ENCODE peak calls at places on chromosomes 4 and X, in nine cellular contexts. C is GM12878; W is bronchial epithelial cell; F is WERI-Rb-1; X is CD8-positive, alpha-beta T cell; K is fibroblast of lung; P is ascending aorta; Q is cardiac fibroblast; D is CD8-positive, alpha-beta memory T cell. T is an unnamed sample.

GRCh38 chr4:113584407-113585150 is 177.0 kb downstream of the CAMK2D start:
- DNase-seq in D (no peak), X (no peak), P (no peak), Q (peak; percentile 52), K (peak; percentile 70), C (no peak), F (peak; percentile 42), W (peak; percentile 8), T (peak; percentile 57)

GRCh38 chr4:78864405-78865024 is 74.7 kb downstream of the PAQR3 start:
- DNase-seq in X (no peak), P (no peak), D (peak; percentile 57), W (peak; percentile 80), C (peak; percentile 44), F (no peak), K (peak; percentile 92), Q (peak; percentile 91), T (no peak)

GRCh38 chr4:128866691-128867090 is 57.2 kb downstream of the JADE1 start:
- DNase-seq in W (no peak), K (no peak), P (no peak), C (no peak), D (no peak), Q (no peak), F (no peak), X (no peak), T (no peak)

GRCh38 chrX:139881572-139881971 is 51.3 kb downstream of the ATP11C start:
- DNase-seq in F (no peak), Q (peak; percentile 86), X (no peak), K (peak; percentile 59), P (no peak), C (no peak), D (no peak), W (peak; percentile 43), T (no peak)

GRCh38 chrX:16930392-16930791 is 16.1 kb upstream of the REPS2 start:
- DNase-seq in D (no peak), X (no peak), Q (peak; percentile 71), F (no peak), P (no peak), C (no peak), K (peak; percentile 47), W (no peak), T (no peak)

GRCh38 chrX:116232833-116233232 is 62.3 kb downstream of the AGTR2 start:
- DNase-seq in X (no peak), W (peak; percentile 92), P (no peak), K (peak; percentile 79), D (no peak), F (no peak), C (no peak), Q (peak; percentile 79), T (no peak)

GRCh38 chr4:133150643-133151300 is 1.7 kb downstream of the PCDH10 start:
- DNase-seq in D (no peak), W (no peak), P (peak; percentile 71), C (no peak), Q (no peak), K (peak; percentile 12), X (no peak), F (peak; percentile 49), T (no peak)

GRCh38 chr4:129246850-129247542 is 151.0 kb downstream of the C4orf33 start:
- DNase-seq in X (no peak), F (no peak), Q (no peak), P (no peak), K (no peak), D (no peak), C (no peak), W (no peak), T (no peak)

GRCh38 chr4:54282837-54283236 is 53.7 kb downstream of the PDGFRA start:
- DNase-seq in D (no peak), C (no peak), K (no peak), F (no peak), W (no peak), X (no peak), Q (no peak), P (no peak), T (no peak)

GRCh38 chr4:66489783-66490452 is 819.6 kb upstream of the EPHA5 start:
- DNase-seq in X (no peak), Q (peak; percentile 82), D (no peak), C (no peak), W (peak; percentile 66), K (peak; percentile 4), P (no peak), F (no peak), T (no peak)

GRCh38 chr4:45910511-45910910 is 213.3 kb downstream of the GABRG1 start:
- DNase-seq in W (no peak), K (no peak), C (no peak), D (no peak), X (no peak), F (peak; percentile 81), P (no peak), Q (no peak), T (no peak)

GRCh38 chrX:130321550-130321949 is 18.2 kb upstream of the SLC25A14 start:
- DNase-seq in K (no peak), F (no peak), D (no peak), C (peak; percentile 5), P (no peak), X (no peak), Q (no peak), W (no peak), T (no peak)

GRCh38 chrX:9847071-9847470 is 60.8 kb downstream of the SHROOM2 start:
- DNase-seq in F (no peak), P (no peak), X (no peak), C (no peak), K (no peak), D (no peak), W (peak; percentile 3), Q (no peak), T (no peak)

GRCh38 chrX:38939067-38939466 is 137.8 kb downstream of the MID1IP1 start:
- DNase-seq in K (peak; percentile 90), F (no peak), Q (peak; percentile 90), D (no peak), C (no peak), P (peak; percentile 68), W (peak; percentile 68), X (no peak), T (no peak)

DNA sequence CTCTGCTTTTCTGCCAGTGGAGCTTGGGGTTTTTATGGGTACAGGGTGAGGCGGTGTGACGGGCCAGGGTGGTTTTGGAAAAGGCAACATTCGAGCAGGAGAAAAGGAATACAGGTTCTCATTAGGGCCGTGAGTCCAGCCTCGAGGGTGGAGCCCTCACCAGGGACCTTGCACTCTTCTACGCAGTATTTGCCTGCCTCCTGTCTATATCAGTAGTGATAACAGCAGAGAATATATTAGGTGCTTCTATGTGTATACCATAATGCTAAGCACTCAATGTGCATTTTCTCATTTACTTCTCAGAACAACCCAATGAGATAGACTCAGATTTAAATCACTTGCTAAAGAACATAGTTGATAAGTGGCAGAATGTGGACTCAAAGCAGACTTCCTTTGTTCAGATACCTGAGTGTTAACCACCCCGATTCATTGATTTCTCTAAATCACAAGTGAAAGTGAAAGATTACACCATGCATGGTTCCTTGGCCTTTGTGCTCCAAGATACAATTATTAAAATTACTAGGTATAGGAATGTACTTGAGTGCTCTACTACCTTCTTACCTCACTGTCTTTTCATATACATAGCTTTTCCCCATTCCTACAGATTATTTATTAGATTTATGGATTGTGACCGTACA is 404.0 kb downstream of the PCDH7 start:
- DNase-seq in Q (no peak), D (no peak), K (no peak), W (no peak), F (no peak), P (no peak), X (no peak), C (no peak), T (no peak)
- H3K4me3 ChIP-seq in Q (no peak overlapping the region), D (no peak overlapping the region), K (no peak overlapping the region), W (no peak overlapping the region), F (no peak overlapping the region), P (no peak overlapping the region), X (no peak overlapping the region), C (no peak overlapping the region), T (no peak overlapping the region)

DNA sequence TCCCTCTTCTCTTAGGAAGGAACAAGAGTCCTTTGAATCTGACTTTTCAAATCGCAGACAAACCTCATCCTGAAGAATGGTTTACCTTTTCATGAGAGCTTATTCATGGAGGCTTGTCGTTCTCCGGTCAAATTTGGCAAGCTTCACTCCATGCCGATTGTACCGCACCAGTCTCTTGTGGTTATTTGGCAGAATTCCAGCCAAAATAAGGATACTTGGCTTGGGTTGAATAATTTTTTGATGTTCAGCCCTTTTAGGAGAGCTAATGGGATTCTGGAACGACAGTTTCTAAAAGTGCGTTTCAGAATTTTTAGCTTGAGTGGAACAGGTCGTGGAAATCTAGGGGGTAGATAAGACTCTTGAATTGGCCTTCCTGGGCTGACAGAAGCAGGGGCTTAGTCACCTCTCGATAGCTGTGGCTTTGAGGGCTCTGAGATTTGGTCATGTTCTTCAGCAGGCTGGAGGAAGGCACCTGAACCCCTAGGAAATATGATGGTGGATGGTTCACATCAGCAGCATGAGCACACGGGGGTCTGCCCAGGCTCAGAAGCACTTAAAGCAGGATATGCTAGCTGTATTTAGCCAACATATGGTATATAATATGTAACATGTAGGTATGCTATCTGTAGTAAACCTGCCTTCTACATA is 1.5 kb downstream of the KLHL2 start:
- DNase-seq in X (no peak), Q (no peak), F (no peak), K (no peak), P (no peak), D (peak; percentile 10), C (no peak), W (no peak), T (no peak)
- H3K4me3 ChIP-seq in X (no peak overlapping the region), Q (no peak overlapping the region), F (no peak overlapping the region), K (peak overlapping the region; percentile 87), P (peak overlapping the region; percentile 95), D (no peak overlapping the region), C (peak overlapping the region; percentile 77), W (peak overlapping the region; percentile 83), T (peak overlapping the region; percentile 78)

GRCh38 chrX:101931104-101931493 is 728 bp downstream of the ZMAT1 start:
- DNase-seq in F (no peak), K (no peak), D (no peak), C (no peak), X (no peak), W (no peak), Q (no peak), P (no peak), T (no peak)

GRCh38 chrX:101932249-101932570 is 383 bp upstream of the ZMAT1 start:
- DNase-seq in K (no peak), Q (no peak), D (no peak), C (no peak), W (no peak), X (no peak), P (no peak), F (no peak), T (no peak)

GRCh38 chrX:101925733-101926132 is 6.1 kb downstream of the ZMAT1 start:
- DNase-seq in F (no peak), P (no peak), Q (no peak), K (no peak), X (no peak), C (no peak), D (no peak), W (no peak), T (no peak)

GRCh38 chrX:101931494-101932248 is at the start of gene ZMAT1:
- DNase-seq in P (peak; percentile 97), C (peak; percentile 21), Q (peak; percentile 65), W (peak; percentile 58), K (peak; percentile 63), X (peak; percentile 86), F (peak; percentile 90), D (peak; percentile 87), T (peak; percentile 93)
- H3K4me3 ChIP-seq in P (peak within 1 kb of the TSS; percentile 56), C (peak within 1 kb of the TSS; percentile 44), Q (peak within 1 kb of the TSS; percentile 35), W (peak within 1 kb of the TSS; percentile 37), K (peak within 1 kb of the TSS; percentile 21), X (peak within 1 kb of the TSS; percentile 48), F (peak within 1 kb of the TSS; percentile 46), D (peak within 1 kb of the TSS; percentile 35), T (peak within 1 kb of the TSS; percentile 73)

DNA sequence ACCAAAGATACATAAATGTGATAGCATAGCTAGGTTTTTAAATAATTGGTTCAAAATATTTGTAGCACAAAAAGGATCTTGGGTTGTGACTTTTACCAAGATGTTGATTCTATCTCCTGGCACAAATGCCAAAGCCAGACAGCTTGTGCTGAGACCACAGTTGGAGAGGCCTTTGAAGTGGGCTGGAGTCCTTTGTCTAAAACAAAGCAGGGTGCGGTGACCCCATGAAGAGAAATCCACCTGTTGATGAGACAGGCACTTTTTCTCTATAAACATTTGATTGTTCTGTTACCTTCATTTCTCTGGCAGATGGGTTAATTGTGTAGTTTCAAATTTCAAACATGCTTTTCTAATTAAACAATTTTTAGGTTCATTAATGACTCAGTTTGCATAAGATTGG is 56.7 kb downstream of the STOX2 start:
- DNase-seq in K (no peak), P (no peak), Q (no peak), W (no peak), F (no peak), X (no peak), D (no peak), C (no peak), T (no peak)
- H3K4me3 ChIP-seq in K (no peak overlapping the region), P (no peak overlapping the region), Q (no peak overlapping the region), W (no peak overlapping the region), F (no peak overlapping the region), X (no peak overlapping the region), D (no peak overlapping the region), C (no peak overlapping the region), T (no peak overlapping the region)